ENCODE peak calls at places on chromosome 19, in six cellular contexts. Y, E, T, A, C and D are unnamed samples.
A peak's percentile ranks its signal among the peaks of the same experiment; 100 is the strongest.

GRCh38 chr19:1087813-1088418 is 7.3 kb downstream of the POLR2E start:
- DNase-seq in Y (peak; percentile 91), E (no peak), T (no peak), A (no peak), C (no peak), D (no peak)

GRCh38 chr19:4187313-4188122 is 5.0 kb downstream of the ANKRD24 start:
- DNase-seq in Y (no peak), E (no peak), T (no peak), A (no peak), C (no peak), D (no peak)

GRCh38 chr19:7589822-7590221 is 5.8 kb upstream of the CAMSAP3 start:
- DNase-seq in Y (no peak), E (no peak), T (no peak), A (no peak), C (no peak), D (no peak)

GRCh38 chr19:53034948-53035675 is 9.4 kb upstream of the ERVV-2 start:
- DNase-seq in Y (no peak), E (no peak), T (no peak), A (no peak), C (no peak), D (no peak)

GRCh38 chr19:41186971-41187883 is 5.8 kb upstream of the CYP2S1 start:
- DNase-seq in Y (no peak), E (no peak), T (no peak), A (no peak), C (no peak), D (no peak)

GRCh38 chr19:48928164-48929005 is 5.1 kb upstream of the DHDH start:
- DNase-seq in Y (no peak), E (peak; percentile 4), T (no peak), A (no peak), C (no peak), D (no peak)

GRCh38 chr19:6667114-6667627 is 2.8 kb downstream of the TNFSF14 start:
- DNase-seq in Y (peak; percentile 87), E (no peak), T (no peak), A (no peak), C (no peak), D (no peak)

GRCh38 chr19:49581007-49581508 is at the start of gene PRRG2:
- DNase-seq in Y (no peak), E (no peak), T (no peak), A (no peak), C (no peak), D (no peak)

GRCh38 chr19:13995017-13995728 is 10.9 kb downstream of the RFX1 start:
- DNase-seq in Y (no peak), E (no peak), T (no peak), A (peak; percentile 93), C (no peak), D (no peak)

GRCh38 chr19:3440082-3440481 is 40.2 kb downstream of the SMIM24 start:
- DNase-seq in Y (no peak), E (no peak), T (no peak), A (no peak), C (peak; percentile 30), D (no peak)

GRCh38 chr19:5108866-5109265 is 140.0 kb downstream of the KDM4B start:
- DNase-seq in Y (no peak), E (no peak), T (no peak), A (no peak), C (no peak), D (no peak)

GRCh38 chr19:58407658-58408151 is 744 bp upstream of the ZNF584 start:
- DNase-seq in Y (no peak), E (no peak), T (no peak), A (peak; percentile 14), C (no peak), D (no peak)

GRCh38 chr19:47086280-47086679 is 27.3 kb downstream of the ZC3H4 start:
- DNase-seq in Y (no peak), E (no peak), T (no peak), A (no peak), C (no peak), D (no peak)

GRCh38 chr19:16702123-16702522 is 17.5 kb upstream of the NWD1 start:
- DNase-seq in Y (no peak), E (peak; percentile 71), T (no peak), A (no peak), C (no peak), D (no peak)

GRCh38 chr19:45168767-45169351 is 8.1 kb upstream of the NKPD1 start:
- DNase-seq in Y (no peak), E (no peak), T (no peak), A (no peak), C (peak; percentile 29), D (no peak)

GRCh38 chr19:3276341-3276799 is 51.9 kb downstream of the CELF5 start:
- DNase-seq in Y (peak; percentile 76), E (no peak), T (peak; percentile 28), A (peak; percentile 50), C (peak; percentile 81), D (peak; percentile 34)

GRCh38 chr19:40605201-40605971 is 4.2 kb downstream of the LTBP4 start:
- DNase-seq in Y (peak; percentile 95), E (peak; percentile 53), T (peak; percentile 65), A (no peak), C (peak; percentile 80), D (peak; percentile 79)

GRCh38 chr19:48469056-48469881 is at the start of gene CYTH2:
- DNase-seq in Y (peak; percentile 99), E (peak; percentile 100), T (peak; percentile 96), A (peak; percentile 100), C (peak; percentile 99), D (peak; percentile 99)

GRCh38 chr19:46975918-46976782 is 43.5 kb upstream of the NPAS1 start:
- DNase-seq in Y (peak; percentile 84), E (peak; percentile 79), T (no peak), A (peak; percentile 94), C (no peak), D (no peak)

GRCh38 chr19:7959209-7959608 is 15.7 kb upstream of the TIMM44 start:
- DNase-seq in Y (no peak), E (no peak), T (no peak), A (no peak), C (no peak), D (no peak)

GRCh38 chr19:33927789-33928457 is 131.3 kb downstream of the KCTD15 start:
- DNase-seq in Y (no peak), E (no peak), T (no peak), A (no peak), C (no peak), D (no peak)

GRCh38 chr19:1252818-1253513 is 4.6 kb downstream of the MIDN start:
- DNase-seq in Y (peak; percentile 98), E (peak; percentile 97), T (no peak), A (peak; percentile 75), C (no peak), D (peak; percentile 83)

GRCh38 chr19:31548941-31549340 is 199.7 kb upstream of the TSHZ3 start:
- DNase-seq in Y (no peak), E (no peak), T (no peak), A (peak; percentile 17), C (no peak), D (no peak)

GRCh38 chr19:18650468-18651001 is 13.7 kb downstream of the KLHL26 start:
- DNase-seq in Y (no peak), E (peak; percentile 52), T (no peak), A (peak; percentile 56), C (no peak), D (no peak)

GRCh38 chr19:2032296-2032941 is 16.9 kb upstream of the BTBD2 start:
- DNase-seq in Y (peak; percentile 97), E (peak; percentile 82), T (no peak), A (peak; percentile 97), C (peak; percentile 61), D (no peak)

GRCh38 chr19:8311461-8312260 is 3.5 kb upstream of the CD320 start:
- DNase-seq in Y (peak; percentile 76), E (no peak), T (no peak), A (no peak), C (no peak), D (no peak)

GRCh38 chr19:47240996-47241918 is 10.3 kb upstream of the BBC3 start:
- DNase-seq in Y (peak; percentile 90), E (peak; percentile 61), T (peak; percentile 69), A (peak; percentile 87), C (peak; percentile 71), D (peak; percentile 58)